ENCODE peak calls at places on chromosomes 6 and 20, in nine cellular contexts. One of them, this sample, is unnamed.

GRCh38 chr6:147970970-147971369 is 371.7 kb upstream of the SASH1 start:
- DNase-seq in GM10248: no peak
- DNase-seq in breast epithelium: no peak
- DNase-seq in foreskin fibroblast: no peak
- DNase-seq in bronchial epithelial cell: peak
- DNase-seq in Calu3: no peak
- DNase-seq in CD8-positive, alpha-beta T cell: no peak
- DNase-seq in neural progenitor cell: peak
- DNase-seq in dorsolateral prefrontal cortex: no peak
- DNase-seq in this sample: no peak

GRCh38 chr6:1334725-1335124 is 22.8 kb downstream of the FOXQ1 start:
- DNase-seq in bronchial epithelial cell: no peak
- DNase-seq in foreskin fibroblast: no peak
- DNase-seq in dorsolateral prefrontal cortex: no peak
- DNase-seq in breast epithelium: no peak
- DNase-seq in Calu3: no peak
- DNase-seq in CD8-positive, alpha-beta T cell: no peak
- DNase-seq in neural progenitor cell: no peak
- DNase-seq in GM10248: no peak
- DNase-seq in this sample: no peak

GRCh38 chr6:113190170-113190569 is 667.0 kb upstream of the MARCKS start:
- DNase-seq in foreskin fibroblast: no peak
- DNase-seq in bronchial epithelial cell: peak
- DNase-seq in CD8-positive, alpha-beta T cell: no peak
- DNase-seq in GM10248: no peak
- DNase-seq in Calu3: no peak
- DNase-seq in dorsolateral prefrontal cortex: no peak
- DNase-seq in breast epithelium: no peak
- DNase-seq in neural progenitor cell: peak
- DNase-seq in this sample: no peak

GRCh38 chr6:39961178-39961577 is 26.9 kb upstream of the MOCS1 start:
- DNase-seq in foreskin fibroblast: peak
- DNase-seq in CD8-positive, alpha-beta T cell: no peak
- DNase-seq in dorsolateral prefrontal cortex: no peak
- DNase-seq in Calu3: no peak
- DNase-seq in bronchial epithelial cell: peak
- DNase-seq in breast epithelium: no peak
- DNase-seq in neural progenitor cell: no peak
- DNase-seq in GM10248: no peak
- DNase-seq in this sample: no peak

GRCh38 chr6:30282522-30282921 is 44.2 kb upstream of the TRIM39 start:
- DNase-seq in neural progenitor cell: no peak
- DNase-seq in GM10248: no peak
- DNase-seq in bronchial epithelial cell: no peak
- DNase-seq in breast epithelium: no peak
- DNase-seq in CD8-positive, alpha-beta T cell: no peak
- DNase-seq in Calu3: no peak
- DNase-seq in dorsolateral prefrontal cortex: no peak
- DNase-seq in foreskin fibroblast: no peak
- DNase-seq in this sample: no peak

GRCh38 chr6:149318581-149319286 is 1.2 kb downstream of the TAB2 start:
- DNase-seq in GM10248: peak
- DNase-seq in neural progenitor cell: peak
- DNase-seq in dorsolateral prefrontal cortex: no peak
- DNase-seq in foreskin fibroblast: no peak
- DNase-seq in CD8-positive, alpha-beta T cell: peak
- DNase-seq in Calu3: peak
- DNase-seq in bronchial epithelial cell: no peak
- DNase-seq in breast epithelium: no peak
- DNase-seq in this sample: no peak

GRCh38 chr6:25454141-25454540 is 175.0 kb downstream of the CARMIL1 start:
- DNase-seq in CD8-positive, alpha-beta T cell: no peak
- DNase-seq in breast epithelium: no peak
- DNase-seq in foreskin fibroblast: no peak
- DNase-seq in Calu3: no peak
- DNase-seq in neural progenitor cell: no peak
- DNase-seq in GM10248: no peak
- DNase-seq in dorsolateral prefrontal cortex: no peak
- DNase-seq in bronchial epithelial cell: peak
- DNase-seq in this sample: no peak

GRCh38 chr20:53738945-53739798 is 145.5 kb upstream of the ZNF217 start:
- DNase-seq in neural progenitor cell: no peak
- DNase-seq in breast epithelium: no peak
- DNase-seq in Calu3: no peak
- DNase-seq in dorsolateral prefrontal cortex: no peak
- DNase-seq in GM10248: peak
- DNase-seq in bronchial epithelial cell: peak
- DNase-seq in CD8-positive, alpha-beta T cell: no peak
- DNase-seq in foreskin fibroblast: no peak
- DNase-seq in this sample: no peak

GRCh38 chr6:24932832-24933231 is 2.9 kb downstream of the RIPOR2 start:
- DNase-seq in CD8-positive, alpha-beta T cell: no peak
- DNase-seq in Calu3: no peak
- DNase-seq in breast epithelium: no peak
- DNase-seq in neural progenitor cell: no peak
- DNase-seq in dorsolateral prefrontal cortex: no peak
- DNase-seq in bronchial epithelial cell: peak
- DNase-seq in GM10248: no peak
- DNase-seq in foreskin fibroblast: no peak
- DNase-seq in this sample: no peak

GRCh38 chr6:67629268-67629667 is 1005.8 kb upstream of the ADGRB3 start:
- DNase-seq in foreskin fibroblast: peak
- DNase-seq in dorsolateral prefrontal cortex: no peak
- DNase-seq in GM10248: no peak
- DNase-seq in CD8-positive, alpha-beta T cell: no peak
- DNase-seq in breast epithelium: no peak
- DNase-seq in Calu3: no peak
- DNase-seq in neural progenitor cell: no peak
- DNase-seq in bronchial epithelial cell: no peak
- DNase-seq in this sample: no peak

DNA sequence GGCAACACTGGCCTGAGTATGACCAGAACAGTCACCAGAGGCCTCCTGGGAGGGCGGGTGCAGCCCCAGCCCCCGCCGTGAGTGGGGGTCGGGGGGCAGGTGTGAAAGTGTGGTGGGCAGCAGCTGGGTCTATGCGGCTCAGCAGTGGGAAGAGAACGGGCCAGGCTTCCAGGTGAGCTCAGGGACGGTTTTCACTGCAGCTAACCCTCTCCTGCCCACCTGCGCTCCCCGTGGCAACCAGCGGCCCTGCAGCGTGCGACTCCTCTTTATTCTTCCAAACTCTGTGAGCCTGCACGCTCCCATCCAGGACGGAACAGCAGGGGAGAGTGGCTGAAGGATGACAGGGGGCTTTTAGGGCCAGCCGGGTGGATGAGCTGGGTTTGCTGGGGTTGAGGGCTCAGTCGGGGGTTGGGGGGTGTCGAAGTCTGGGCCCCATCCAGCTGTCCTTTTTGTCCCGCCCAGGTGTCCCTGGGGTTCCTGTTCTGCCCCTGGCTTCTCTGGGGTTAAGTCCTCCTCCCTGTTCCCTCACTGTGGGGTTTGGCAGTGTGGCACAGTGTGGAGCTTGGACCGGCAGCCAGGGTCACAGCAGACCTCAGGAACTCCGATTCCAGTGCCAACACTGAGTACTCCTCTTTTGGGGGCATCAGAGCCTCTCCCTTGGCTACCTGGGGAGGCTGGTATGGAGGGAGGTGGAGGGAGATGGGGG is 859 bp upstream of the BIRC7 start:
- DNase-seq in CD8-positive, alpha-beta T cell: no peak
- DNase-seq in bronchial epithelial cell: peak
- DNase-seq in neural progenitor cell: peak
- DNase-seq in breast epithelium: no peak
- DNase-seq in foreskin fibroblast: no peak
- DNase-seq in dorsolateral prefrontal cortex: no peak
- DNase-seq in Calu3: peak
- DNase-seq in GM10248: peak
- DNase-seq in this sample: peak
- TF ChIP-seq CTCF in CD8-positive, alpha-beta T cell: peak
- TF ChIP-seq CTCF in bronchial epithelial cell: peak
- TF ChIP-seq CTCF in neural progenitor cell: peak
- TF ChIP-seq CTCF in breast epithelium: peak
- TF ChIP-seq CTCF in foreskin fibroblast: peak
- TF ChIP-seq CTCF in dorsolateral prefrontal cortex: no peak
- TF ChIP-seq CTCF in Calu3: peak
- TF ChIP-seq CTCF in GM10248: peak
- TF ChIP-seq CTCF in this sample: peak

GRCh38 chr20:6122873-6123649 is at the start of gene FERMT1:
- DNase-seq in foreskin fibroblast: peak
- DNase-seq in breast epithelium: peak
- DNase-seq in bronchial epithelial cell: peak
- DNase-seq in CD8-positive, alpha-beta T cell: no peak
- DNase-seq in dorsolateral prefrontal cortex: no peak
- DNase-seq in GM10248: peak
- DNase-seq in Calu3: peak
- DNase-seq in neural progenitor cell: peak
- DNase-seq in this sample: peak

GRCh38 chr20:6123650-6124014 is 802 bp upstream of the FERMT1 start:
- DNase-seq in CD8-positive, alpha-beta T cell: no peak
- DNase-seq in GM10248: no peak
- DNase-seq in neural progenitor cell: peak
- DNase-seq in breast epithelium: no peak
- DNase-seq in dorsolateral prefrontal cortex: no peak
- DNase-seq in Calu3: no peak
- DNase-seq in bronchial epithelial cell: no peak
- DNase-seq in foreskin fibroblast: no peak
- DNase-seq in this sample: no peak

GRCh38 chr20:6122111-6122872 is 538 bp downstream of the FERMT1 start:
- DNase-seq in breast epithelium: no peak
- DNase-seq in GM10248: no peak
- DNase-seq in bronchial epithelial cell: peak
- DNase-seq in Calu3: peak
- DNase-seq in foreskin fibroblast: peak
- DNase-seq in CD8-positive, alpha-beta T cell: no peak
- DNase-seq in neural progenitor cell: peak
- DNase-seq in dorsolateral prefrontal cortex: no peak
- DNase-seq in this sample: no peak

GRCh38 chr20:6120491-6120988 is 2.3 kb downstream of the FERMT1 start:
- DNase-seq in dorsolateral prefrontal cortex: no peak
- DNase-seq in neural progenitor cell: no peak
- DNase-seq in bronchial epithelial cell: no peak
- DNase-seq in breast epithelium: no peak
- DNase-seq in GM10248: no peak
- DNase-seq in Calu3: no peak
- DNase-seq in CD8-positive, alpha-beta T cell: no peak
- DNase-seq in foreskin fibroblast: no peak
- DNase-seq in this sample: no peak

DNA sequence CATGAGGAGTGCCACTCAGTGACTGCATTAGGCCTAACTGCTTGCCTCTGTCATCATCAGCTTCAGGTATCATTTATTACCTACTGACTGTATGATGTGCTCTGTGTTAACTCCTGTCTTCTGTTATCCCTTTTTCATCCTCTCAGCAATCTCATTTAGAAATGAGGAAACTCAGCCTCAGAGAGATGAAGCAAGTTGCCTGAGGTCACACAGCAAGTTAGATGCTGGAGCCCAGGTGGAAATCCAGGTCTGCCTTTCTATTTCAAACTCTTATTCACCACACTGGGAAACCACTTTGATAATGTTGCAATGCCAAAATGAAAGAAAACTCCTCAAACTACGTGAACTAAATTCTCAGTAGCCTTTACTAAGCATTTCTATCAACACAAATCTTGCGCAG is 1.3 kb downstream of the FERMT1 start:
- DNase-seq in dorsolateral prefrontal cortex: no peak
- DNase-seq in GM10248: no peak
- DNase-seq in Calu3: no peak
- DNase-seq in neural progenitor cell: no peak
- DNase-seq in bronchial epithelial cell: no peak
- DNase-seq in breast epithelium: no peak
- DNase-seq in CD8-positive, alpha-beta T cell: no peak
- DNase-seq in foreskin fibroblast: no peak
- DNase-seq in this sample: no peak
- TF ChIP-seq CTCF in dorsolateral prefrontal cortex: no peak
- TF ChIP-seq CTCF in GM10248: no peak
- TF ChIP-seq CTCF in Calu3: no peak
- TF ChIP-seq CTCF in neural progenitor cell: no peak
- TF ChIP-seq CTCF in bronchial epithelial cell: no peak
- TF ChIP-seq CTCF in breast epithelium: no peak
- TF ChIP-seq CTCF in CD8-positive, alpha-beta T cell: no peak
- TF ChIP-seq CTCF in foreskin fibroblast: no peak
- TF ChIP-seq CTCF in this sample: no peak

DNA sequence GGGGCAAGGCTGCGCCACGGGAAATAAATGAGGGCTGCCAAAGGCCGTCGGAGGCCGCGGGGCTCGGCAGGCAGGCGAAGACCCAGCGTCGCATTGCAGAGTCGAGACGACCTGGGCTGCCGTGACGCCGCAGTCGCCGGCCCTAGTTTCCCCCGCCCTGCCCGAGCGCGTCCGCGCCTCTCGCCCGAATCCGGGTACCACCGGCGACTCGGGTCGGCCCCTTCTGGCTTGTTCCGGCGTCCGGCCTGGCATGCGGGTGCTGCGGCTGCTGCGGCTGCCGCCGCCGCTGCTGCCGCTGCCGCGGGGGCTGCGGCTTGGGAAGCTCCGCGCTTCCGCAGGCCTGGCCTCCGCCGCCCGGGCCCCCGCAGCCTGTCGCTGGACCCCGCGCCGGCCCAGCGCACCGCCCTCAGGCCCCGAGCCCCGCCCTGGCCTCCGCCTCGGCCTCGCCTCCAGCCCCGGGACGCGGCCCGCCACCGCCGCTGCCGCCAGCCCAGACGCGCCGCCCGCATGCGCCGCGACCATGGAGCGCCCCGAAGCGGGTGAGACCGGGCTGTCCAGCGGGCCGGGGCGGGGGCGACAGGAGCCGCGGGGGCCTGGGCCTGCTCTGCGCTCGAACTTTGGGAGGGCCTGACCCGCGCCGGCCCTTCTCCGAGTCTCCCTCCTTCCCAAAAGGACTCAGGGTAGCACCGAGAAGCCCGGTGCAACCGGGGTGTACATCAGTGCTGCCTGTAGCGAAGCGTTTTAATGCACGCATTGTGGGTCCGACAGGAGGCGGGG is at the start of gene AKAP7:
- DNase-seq in bronchial epithelial cell: peak
- DNase-seq in neural progenitor cell: peak
- DNase-seq in CD8-positive, alpha-beta T cell: peak
- DNase-seq in Calu3: peak
- DNase-seq in GM10248: peak
- DNase-seq in dorsolateral prefrontal cortex: peak
- DNase-seq in foreskin fibroblast: peak
- DNase-seq in breast epithelium: peak
- DNase-seq in this sample: peak
- TF ChIP-seq CTCF in bronchial epithelial cell: no peak
- TF ChIP-seq CTCF in neural progenitor cell: no peak
- TF ChIP-seq CTCF in CD8-positive, alpha-beta T cell: no peak
- TF ChIP-seq CTCF in Calu3: no peak
- TF ChIP-seq CTCF in GM10248: no peak
- TF ChIP-seq CTCF in dorsolateral prefrontal cortex: peak
- TF ChIP-seq CTCF in foreskin fibroblast: no peak
- TF ChIP-seq CTCF in breast epithelium: no peak
- TF ChIP-seq CTCF in this sample: no peak

DNA sequence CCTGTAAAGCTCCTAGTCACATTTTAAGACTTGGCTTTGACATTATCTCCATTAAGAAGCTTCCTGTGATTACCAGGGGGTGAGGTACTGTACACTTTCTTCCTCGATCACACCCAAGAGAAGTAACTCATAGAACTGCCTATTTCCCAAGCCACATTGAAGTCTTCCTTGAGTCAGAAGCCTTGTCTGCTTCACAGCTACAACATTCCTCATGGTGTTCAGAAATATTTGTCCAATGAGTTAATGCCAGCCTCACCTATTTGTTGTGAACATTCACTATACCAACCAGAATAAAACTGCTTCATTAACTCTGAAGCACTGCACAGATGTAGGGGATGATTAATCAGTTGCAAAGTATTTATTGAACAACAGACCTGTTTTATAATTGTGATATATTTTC is 622.3 kb downstream of the PTPRT start:
- DNase-seq in breast epithelium: no peak
- DNase-seq in CD8-positive, alpha-beta T cell: no peak
- DNase-seq in Calu3: peak
- DNase-seq in dorsolateral prefrontal cortex: no peak
- DNase-seq in neural progenitor cell: no peak
- DNase-seq in GM10248: no peak
- DNase-seq in bronchial epithelial cell: peak
- DNase-seq in foreskin fibroblast: no peak
- DNase-seq in this sample: no peak
- TF ChIP-seq CTCF in breast epithelium: no peak
- TF ChIP-seq CTCF in CD8-positive, alpha-beta T cell: no peak
- TF ChIP-seq CTCF in Calu3: no peak
- TF ChIP-seq CTCF in dorsolateral prefrontal cortex: no peak
- TF ChIP-seq CTCF in neural progenitor cell: no peak
- TF ChIP-seq CTCF in GM10248: no peak
- TF ChIP-seq CTCF in bronchial epithelial cell: no peak
- TF ChIP-seq CTCF in foreskin fibroblast: no peak
- TF ChIP-seq CTCF in this sample: no peak

This sample was measured in nephron progenitor cell.